ENCODE peak calls at places on chromosomes 2 and 18, in six cellular contexts. D, K, O, M, A and R are unnamed samples.

GRCh38 chr18:6509417-6510198 is 94.9 kb upstream of the L3MBTL4 start:
- DNase-seq in D (no peak), K (no peak), O (no peak), M (no peak), A (no peak), R (no peak)

GRCh38 chr2:60260646-60261296 is 292.7 kb downstream of the BCL11A start:
- DNase-seq in D (no peak), K (no peak), O (peak; percentile 51), M (no peak), A (peak; percentile 88), R (no peak)

GRCh38 chr2:152326710-152327109 is 8.3 kb upstream of the FMNL2 start:
- DNase-seq in D (no peak), K (no peak), O (no peak), M (no peak), A (no peak), R (no peak)

GRCh38 chr18:23540867-23541266 is 37.6 kb downstream of the RMC1 start:
- DNase-seq in D (no peak), K (peak; percentile 31), O (no peak), M (no peak), A (no peak), R (no peak)

GRCh38 chr2:69918391-69918790 is 3.5 kb downstream of the MXD1 start:
- DNase-seq in D (no peak), K (no peak), O (no peak), M (no peak), A (no peak), R (no peak)

GRCh38 chr2:26034597-26035067 is 748 bp downstream of the RAB10 start:
- DNase-seq in D (no peak), K (no peak), O (no peak), M (no peak), A (no peak), R (no peak)

GRCh38 chr18:63439334-63439733 is 17.1 kb upstream of the VPS4B start:
- DNase-seq in D (peak; percentile 69), K (peak; percentile 34), O (peak; percentile 68), M (no peak), A (peak; percentile 50), R (peak; percentile 33)

GRCh38 chr2:223925106-223925505 is 20.0 kb downstream of the WDFY1 start:
- DNase-seq in D (no peak), K (no peak), O (no peak), M (no peak), A (no peak), R (no peak)

GRCh38 chr2:174553811-174554493 is 43.7 kb downstream of the WIPF1 start:
- DNase-seq in D (no peak), K (peak; percentile 56), O (no peak), M (peak; percentile 80), A (no peak), R (no peak)

GRCh38 chr2:101500175-101500574 is 25.3 kb upstream of the RFX8 start:
- DNase-seq in D (no peak), K (no peak), O (no peak), M (no peak), A (no peak), R (no peak)

GRCh38 chr2:180208841-180209240 is 201.7 kb upstream of the CWC22 start:
- DNase-seq in D (no peak), K (no peak), O (no peak), M (no peak), A (no peak), R (no peak)

GRCh38 chr2:151410485-151410833 is 757 bp downstream of the RIF1 start:
- DNase-seq in D (peak; percentile 12), K (peak; percentile 47), O (peak; percentile 48), M (no peak), A (peak; percentile 24), R (no peak)

GRCh38 chr2:33068261-33068660 is 121.5 kb downstream of the LTBP1 start:
- DNase-seq in D (no peak), K (no peak), O (peak; percentile 64), M (no peak), A (no peak), R (no peak)

GRCh38 chr18:61893304-61893970 is 630 bp upstream of the RNF152 start:
- DNase-seq in D (no peak), K (no peak), O (no peak), M (no peak), A (peak; percentile 22), R (no peak)

GRCh38 chr18:49730951-49731391 is 82.4 kb downstream of the ACAA2 start:
- DNase-seq in D (no peak), K (no peak), O (no peak), M (no peak), A (no peak), R (no peak)

GRCh38 chr18:49733896-49734585 is 79.3 kb downstream of the ACAA2 start:
- DNase-seq in D (no peak), K (no peak), O (no peak), M (no peak), A (no peak), R (no peak)

GRCh38 chr18:49733321-49733720 is 80.0 kb downstream of the ACAA2 start:
- DNase-seq in D (no peak), K (no peak), O (no peak), M (no peak), A (no peak), R (no peak)

GRCh38 chr18:49731860-49732311 is 81.4 kb downstream of the ACAA2 start:
- DNase-seq in D (no peak), K (no peak), O (no peak), M (no peak), A (no peak), R (no peak)

DNA sequence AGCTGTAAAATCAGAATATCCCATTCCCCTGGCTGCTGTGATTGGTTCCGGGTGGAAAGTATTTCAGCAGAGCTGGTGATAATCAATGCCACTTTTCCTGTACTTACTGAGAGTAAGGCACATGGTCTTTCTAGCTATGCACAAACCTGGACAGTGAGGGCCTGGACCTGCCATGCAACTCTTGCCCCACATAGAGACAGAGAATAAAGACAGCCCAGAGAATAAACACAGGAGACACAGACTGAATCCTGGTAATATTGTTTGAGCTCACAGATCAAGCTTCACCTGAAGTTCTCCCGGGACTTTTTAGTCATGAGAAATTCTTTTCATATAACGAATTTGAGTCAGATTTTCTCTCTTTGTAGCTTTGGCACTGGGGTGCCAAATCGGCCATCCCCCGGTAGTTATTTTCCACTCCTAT is 81.9 kb downstream of the ACAA2 start:
- DNase-seq in D (no peak), K (no peak), O (no peak), M (no peak), A (no peak), R (no peak)
- TF ChIP-seq POLR2A in D (no peak), K (no peak), O (no peak), M (no peak), A (no peak), R (no peak)

GRCh38 chr2:86440631-86441391 is at the start of gene KDM3A:
- DNase-seq in D (peak; percentile 97), K (peak; percentile 99), O (peak; percentile 100), M (peak; percentile 100), A (peak; percentile 100), R (peak; percentile 99)
- TF ChIP-seq POLR2A in D (no peak), K (peak; percentile 98), O (no peak), M (no peak), A (no peak), R (no peak)

GRCh38 chr18:76492669-76493212 is 2.3 kb downstream of the ZNF516 start:
- DNase-seq in D (peak; percentile 100), K (peak; percentile 91), O (peak; percentile 97), M (peak; percentile 99), A (peak; percentile 99), R (peak; percentile 98)
- TF ChIP-seq POLR2A in D (peak; percentile 64), K (peak; percentile 56), O (peak; percentile 20), M (no peak), A (peak; percentile 75), R (peak; percentile 56)

DNA sequence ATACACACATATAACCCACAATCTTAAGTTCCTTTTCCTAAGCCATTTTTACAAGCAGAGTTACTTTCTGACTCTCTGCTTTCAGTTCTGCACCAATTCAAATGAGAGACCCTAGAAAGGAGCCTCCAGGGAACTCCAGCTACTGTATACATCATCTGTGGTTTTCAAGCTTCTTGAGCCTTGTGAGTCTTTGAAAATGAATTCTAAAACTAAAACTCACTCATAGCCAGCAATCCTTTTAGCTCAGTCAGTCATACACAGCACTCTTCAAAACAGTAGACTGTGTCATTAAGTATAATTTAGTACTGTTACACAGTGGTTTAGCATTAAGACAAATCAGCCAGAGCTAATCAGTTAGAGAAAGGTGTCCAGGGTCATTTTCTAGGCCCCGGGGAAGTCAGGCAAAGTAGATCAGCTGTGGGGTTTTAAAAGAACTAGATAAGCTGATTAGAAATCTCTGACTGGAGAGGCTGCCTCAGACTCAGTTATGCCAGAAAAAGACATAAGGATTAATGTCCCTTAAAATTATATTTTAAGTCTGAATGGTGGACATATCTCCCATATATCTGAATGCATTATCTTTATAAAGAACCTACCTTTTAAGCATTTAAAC is 322.1 kb upstream of the THUMPD2 start:
- DNase-seq in D (no peak), K (no peak), O (no peak), M (no peak), A (no peak), R (no peak)
- TF ChIP-seq POLR2A in D (no peak), K (no peak), O (no peak), M (no peak), A (no peak), R (no peak)

DNA sequence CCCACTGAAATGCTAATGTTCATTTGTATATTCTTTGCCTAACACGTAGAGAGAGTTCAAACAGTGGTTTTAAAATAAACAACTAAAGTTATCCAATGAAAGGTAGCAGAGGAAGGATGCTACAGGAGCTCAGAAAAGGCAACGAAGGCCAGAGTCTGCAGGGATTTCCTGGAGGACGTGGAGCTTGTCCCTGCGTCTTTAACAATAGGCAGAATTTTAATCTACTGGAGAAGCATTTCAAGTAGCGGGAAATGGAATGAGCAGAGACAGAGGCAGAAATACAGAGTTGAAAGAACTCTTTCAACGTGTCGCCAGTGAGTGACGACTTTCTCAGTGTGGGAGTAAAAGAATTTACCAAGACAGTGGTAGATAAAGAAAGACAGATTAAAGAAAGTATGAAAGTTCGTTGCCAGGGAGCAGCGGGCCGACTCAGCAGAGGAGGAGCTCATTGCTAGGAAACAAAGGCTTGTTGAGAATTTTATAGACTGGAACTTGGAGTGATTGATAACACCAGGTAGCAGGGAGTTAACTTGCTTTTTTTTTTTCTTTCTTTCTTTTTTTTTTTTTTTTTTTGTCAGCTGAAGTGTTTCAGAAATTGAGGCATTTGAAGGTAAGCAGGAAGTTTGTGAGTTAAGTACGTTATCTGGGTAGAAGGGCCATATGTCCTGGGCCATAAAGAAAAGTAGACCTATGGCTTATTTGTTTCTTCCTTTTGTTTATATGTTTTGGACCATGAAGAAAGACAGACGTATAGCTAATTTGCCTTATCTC is 625 bp upstream of the NBAS start:
- DNase-seq in D (peak; percentile 10), K (peak; percentile 20), O (peak; percentile 30), M (no peak), A (peak; percentile 34), R (no peak)
- TF ChIP-seq POLR2A in D (no peak), K (no peak), O (no peak), M (no peak), A (no peak), R (no peak)

DNA sequence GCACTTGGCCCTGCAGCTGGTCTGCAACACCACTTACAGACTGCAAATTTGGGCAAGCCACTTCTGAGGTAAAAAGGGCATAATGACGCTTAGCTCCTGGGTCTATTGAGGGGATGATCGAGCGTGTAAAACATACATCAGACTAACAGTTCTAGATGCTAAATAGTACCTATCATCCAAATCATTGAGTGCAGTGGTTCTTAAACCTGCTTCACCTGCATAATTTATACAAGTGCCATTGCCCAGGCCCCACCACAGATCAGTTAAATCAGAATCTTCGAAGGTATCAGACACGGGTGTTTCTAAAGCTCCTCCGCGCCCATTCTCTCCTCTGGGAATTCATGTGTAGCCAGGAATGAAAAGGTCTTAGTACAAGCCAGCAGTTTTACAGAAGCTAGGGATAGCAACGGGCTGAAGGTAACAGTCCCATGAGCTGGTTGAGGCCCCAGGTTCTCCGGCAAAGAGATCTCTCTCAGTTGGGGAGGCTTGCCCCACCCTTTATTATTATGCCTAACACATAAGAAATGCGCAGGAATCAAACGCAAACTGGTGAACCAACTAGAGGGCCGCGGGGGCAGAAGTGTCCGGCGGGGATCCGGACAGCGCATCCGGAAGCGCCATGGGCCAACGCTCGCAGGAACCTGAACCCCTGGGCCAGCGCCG is 699 bp upstream of the RNF181 start:
- DNase-seq in D (no peak), K (no peak), O (no peak), M (no peak), A (no peak), R (no peak)
- TF ChIP-seq POLR2A in D (no peak), K (no peak), O (no peak), M (no peak), A (no peak), R (no peak)